ENCODE peak calls at places on chromosomes 6 and 20, in six cellular contexts. W is stomach; U is H7; B is right lobe of liver; V is CD4-positive, CD25-positive, alpha-beta regulatory T cell; N is mesendoderm. M is an unnamed sample.

GRCh38 chr6:10409766-10410209 is 5.1 kb downstream of the TFAP2A start:
- DNase-seq in W (no peak), B (no peak), U (peak; percentile 68), N (peak; percentile 35), V (no peak), M (peak; percentile 39)

GRCh38 chr6:105136433-105137350 is 43.1 kb downstream of the POPDC3 start:
- DNase-seq in U (peak; percentile 96), V (peak; percentile 20), W (peak; percentile 57), B (peak; percentile 56), N (peak; percentile 64), M (peak; percentile 87)

GRCh38 chr6:10014561-10014960 is 400.3 kb downstream of the TFAP2A start:
- DNase-seq in W (no peak), V (no peak), U (no peak), N (no peak), B (no peak), M (peak; percentile 15)

GRCh38 chr6:16688984-16689636 is 72.2 kb downstream of the ATXN1 start:
- DNase-seq in B (no peak), W (no peak), N (no peak), U (no peak), V (no peak), M (no peak)

GRCh38 chr6:90296346-90297123 is at the start of gene BACH2:
- DNase-seq in V (peak; percentile 95), W (peak; percentile 95), N (peak; percentile 94), U (peak; percentile 92), B (peak; percentile 90), M (peak; percentile 98)

GRCh38 chr6:45436544-45437440 is 59.1 kb upstream of the SUPT3H start:
- DNase-seq in W (no peak), N (peak; percentile 41), B (no peak), U (no peak), V (peak; percentile 75), M (no peak)

GRCh38 chr6:108566406-108566805 is 5.7 kb downstream of the FOXO3 start:
- DNase-seq in U (no peak), W (no peak), B (no peak), N (no peak), V (no peak), M (no peak)

GRCh38 chr6:139151425-139152087 is 16.7 kb downstream of the HECA start:
- DNase-seq in V (no peak), B (no peak), W (no peak), U (no peak), N (no peak), M (no peak)

GRCh38 chr6:10884245-10884972 is 2.4 kb upstream of the SYCP2L start:
- DNase-seq in B (no peak), V (no peak), N (peak; percentile 36), U (peak; percentile 50), W (no peak), M (peak; percentile 48)

GRCh38 chr6:25050356-25050755 is 114.6 kb upstream of the RIPOR2 start:
- DNase-seq in N (no peak), W (no peak), V (peak; percentile 83), B (no peak), U (no peak), M (no peak)

GRCh38 chr6:136655251-136656014 is 105.2 kb upstream of the MAP7 start:
- DNase-seq in N (no peak), W (no peak), V (no peak), U (no peak), B (no peak), M (no peak)

GRCh38 chr6:33445020-33445676 is 9.2 kb upstream of the ZBTB9 start:
- DNase-seq in W (no peak), B (no peak), N (no peak), V (no peak), U (peak; percentile 19), M (no peak)

GRCh38 chr6:6780231-6780630 is 191.7 kb downstream of the LY86 start:
- DNase-seq in B (no peak), U (no peak), V (no peak), W (no peak), N (no peak), M (no peak)

GRCh38 chr6:169970306-169970988 is 219.0 kb downstream of the ERMARD start:
- DNase-seq in U (peak; percentile 51), B (peak; percentile 39), N (peak; percentile 38), V (no peak), W (peak; percentile 23), M (no peak)

GRCh38 chr6:158756977-158757752 is 62.0 kb downstream of the EZR start:
- DNase-seq in V (no peak), B (no peak), W (peak; percentile 22), N (no peak), U (peak; percentile 53), M (no peak)

GRCh38 chr6:408599-409102 is 17.1 kb downstream of the IRF4 start:
- DNase-seq in N (peak; percentile 80), V (no peak), W (no peak), U (peak; percentile 84), B (no peak), M (peak; percentile 79)

GRCh38 chr6:104411302-104411701 is 448.4 kb downstream of the HACE1 start:
- DNase-seq in B (no peak), U (no peak), N (no peak), V (no peak), W (no peak), M (no peak)

GRCh38 chr20:25014816-25015215 is 22.3 kb upstream of the APMAP start:
- DNase-seq in B (peak; percentile 38), N (no peak), W (peak; percentile 24), V (no peak), U (no peak), M (no peak)

GRCh38 chr20:25493748-25494505 is 86.5 kb downstream of the GINS1 start:
- DNase-seq in N (no peak), B (no peak), W (no peak), U (peak; percentile 48), V (no peak), M (no peak)

GRCh38 chr20:37651932-37652331 is 41.9 kb upstream of the CTNNBL1 start:
- DNase-seq in N (peak; percentile 66), V (peak; percentile 25), W (peak; percentile 71), U (peak; percentile 80), B (peak; percentile 79), M (peak; percentile 83)

GRCh38 chr20:52349806-52350205 is 158.2 kb upstream of the ZFP64 start:
- DNase-seq in B (no peak), N (no peak), U (no peak), V (no peak), W (no peak), M (no peak)

GRCh38 chr6:16723833-16724232 is 37.4 kb downstream of the ATXN1 start:
- DNase-seq in U (peak; percentile 10), W (no peak), N (peak; percentile 88), B (no peak), V (peak; percentile 37), M (no peak)

GRCh38 chr6:30101423-30101938 is 11.4 kb downstream of the TRIM31 start:
- DNase-seq in B (no peak), V (no peak), N (no peak), U (peak; percentile 34), W (no peak), M (no peak)

GRCh38 chr6:33983109-33983475 is 162.8 kb downstream of the GRM4 start:
- DNase-seq in U (peak; percentile 66), B (peak; percentile 60), W (peak; percentile 63), V (no peak), N (no peak), M (no peak)

GRCh38 chr6:66662721-66663120 is 955.7 kb upstream of the EYS start:
- DNase-seq in U (peak; percentile 32), W (no peak), N (peak; percentile 1), V (no peak), B (no peak), M (peak; percentile 77)

GRCh38 chr6:42368156-42368555 is 83.6 kb downstream of the TRERF1 start:
- DNase-seq in V (peak; percentile 41), W (no peak), U (no peak), N (no peak), B (no peak), M (no peak)

GRCh38 chr20:62938105-62938888 is at the start of gene GID8:
- DNase-seq in B (peak; percentile 63), U (peak; percentile 88), N (no peak), W (peak; percentile 60), V (peak; percentile 61), M (peak; percentile 81)

GRCh38 chr20:53208110-53208908 is 236.2 kb downstream of the TSHZ2 start:
- DNase-seq in U (peak; percentile 65), W (no peak), V (peak; percentile 8), N (peak; percentile 73), B (no peak), M (peak; percentile 77)

GRCh38 chr6:10309826-10310405 is 105.0 kb downstream of the TFAP2A start:
- DNase-seq in V (no peak), B (no peak), N (peak; percentile 27), W (no peak), U (peak; percentile 44), M (peak; percentile 48)

GRCh38 chr20:49608752-49609670 is 41.1 kb upstream of the PTGIS start:
- DNase-seq in W (peak; percentile 80), N (peak; percentile 76), U (peak; percentile 87), B (peak; percentile 80), V (peak; percentile 88), M (peak; percentile 83)
- H3K4me3 ChIP-seq in W (no peak overlapping the region), N (no peak overlapping the region), U (peak overlapping the region; percentile 6), B (no peak overlapping the region), V (peak overlapping the region; percentile 39), M (peak overlapping the region; percentile 47)

DNA sequence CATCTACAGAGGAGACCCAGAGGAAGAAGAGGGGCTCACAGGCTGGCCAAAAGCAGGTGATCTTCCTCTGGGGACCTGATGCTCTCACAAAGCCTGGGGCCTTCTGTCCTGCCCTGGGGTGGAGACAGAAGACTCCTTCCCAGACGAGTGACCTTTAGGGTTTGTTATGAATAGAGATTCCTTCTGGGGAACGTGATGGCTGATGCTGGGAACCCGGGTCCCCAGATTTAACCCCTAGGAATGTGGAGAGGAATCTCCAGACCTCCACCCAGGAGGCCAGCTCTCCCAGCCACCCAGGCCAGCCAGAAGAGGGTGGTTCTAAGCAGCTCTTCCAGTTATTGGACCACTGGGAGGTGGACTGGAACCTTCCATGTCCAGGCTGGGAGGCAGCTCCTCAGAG is 16.8 kb upstream of the CCN5 start:
- DNase-seq in V (no peak), B (no peak), N (no peak), U (peak; percentile 15), W (no peak), M (no peak)
- H3K4me3 ChIP-seq in V (no peak overlapping the region), B (no peak overlapping the region), N (no peak overlapping the region), U (no peak overlapping the region), W (no peak overlapping the region), M (no peak overlapping the region)

DNA sequence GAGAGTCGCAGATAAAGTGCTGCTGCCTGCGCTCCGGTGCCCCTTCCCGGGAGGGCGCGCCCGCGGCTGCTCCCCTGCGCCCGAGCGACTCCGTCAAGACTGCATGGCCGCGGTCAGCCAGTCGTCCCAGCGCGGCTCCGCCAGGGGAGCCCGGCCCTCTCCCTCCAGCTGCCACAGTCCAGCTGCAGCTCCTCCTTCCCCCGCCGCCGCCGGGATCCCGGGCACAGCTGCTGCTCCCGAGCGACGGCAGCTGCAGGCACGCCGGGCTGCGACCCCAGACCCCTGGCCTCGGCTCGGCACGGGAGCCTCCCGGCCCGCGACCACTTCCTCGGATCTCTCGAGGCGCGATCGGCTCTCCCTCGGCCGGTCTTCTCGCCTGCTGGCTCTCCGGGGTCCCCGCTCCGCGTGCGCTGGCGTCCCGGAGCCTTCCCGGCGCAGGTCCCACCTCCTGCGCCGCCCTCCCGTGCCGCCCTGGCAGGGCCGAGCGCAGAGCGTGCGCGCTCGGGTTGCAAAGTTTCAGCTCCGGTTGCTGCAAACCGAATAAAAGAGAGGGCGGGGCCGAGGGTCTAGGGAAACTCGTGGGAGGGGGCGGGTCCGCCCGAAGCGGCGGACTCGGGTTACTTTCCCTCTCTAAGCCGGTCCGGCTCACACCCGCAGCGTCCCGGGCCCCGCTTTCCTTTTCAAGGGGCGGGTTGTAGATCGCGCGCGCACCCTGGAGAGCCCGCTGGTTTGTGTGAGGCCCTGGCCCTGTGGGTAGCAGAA is at the start of gene CNKSR3:
- DNase-seq in W (peak; percentile 93), B (peak; percentile 96), N (peak; percentile 95), V (peak; percentile 33), U (peak; percentile 95), M (peak; percentile 100)
- H3K4me3 ChIP-seq in W (peak within 1 kb of the TSS; percentile 85), B (peak within 1 kb of the TSS; percentile 85), N (peak within 1 kb of the TSS; percentile 91), V (peak within 1 kb of the TSS; percentile 44), U (peak within 1 kb of the TSS; percentile 79), M (peak within 1 kb of the TSS; percentile 74)

GRCh38 chr6:168362276-168362990 is 42.9 kb upstream of the DACT2 start:
- DNase-seq in U (no peak), B (peak; percentile 26), N (no peak), V (no peak), W (no peak), M (no peak)
- H3K4me3 ChIP-seq in U (no peak overlapping the region), B (no peak overlapping the region), N (no peak overlapping the region), V (no peak overlapping the region), W (no peak overlapping the region), M (no peak overlapping the region)